ENCODE peak calls at places on chromosomes 3 and 15, in five cellular contexts. S, F, V, L and J are unnamed samples.

GRCh38 chr3:141796436-141797166 is 33.4 kb downstream of the GRK7 start:
- DNase-seq in F (no peak), L (peak), V (no peak), S (no peak), J (peak)

GRCh38 chr3:113005622-113006021 is 14.8 kb downstream of the GTPBP8 start:
- DNase-seq in V (no peak), S (no peak), L (no peak), F (no peak), J (no peak)

GRCh38 chr15:33298631-33299030 is 12.1 kb upstream of the RYR3 start:
- DNase-seq in S (no peak), V (no peak), F (no peak), L (no peak), J (no peak)

GRCh38 chr3:162512488-162512887 is 1015.9 kb downstream of the OTOL1 start:
- DNase-seq in V (no peak), L (no peak), F (no peak), S (no peak), J (no peak)

GRCh38 chr15:77187751-77188464 is 117.0 kb upstream of the TSPAN3 start:
- DNase-seq in L (no peak), F (no peak), S (no peak), V (no peak), J (no peak)

GRCh38 chr3:177347611-177348010 is 150.3 kb upstream of the TBL1XR1 start:
- DNase-seq in V (no peak), F (no peak), L (no peak), S (peak), J (no peak)

GRCh38 chr3:18527691-18528090 is 102.6 kb upstream of the SATB1 start:
- DNase-seq in V (no peak), S (no peak), F (no peak), L (no peak), J (no peak)

GRCh38 chr15:52256366-52256765 is 39.2 kb downstream of the MYO5C start:
- DNase-seq in L (peak), S (peak), V (peak), F (peak), J (peak)

GRCh38 chr3:178558637-178559036 is 22.4 kb downstream of the KCNMB2 start:
- DNase-seq in L (no peak), V (no peak), S (no peak), F (no peak), J (no peak)

GRCh38 chr3:151091685-151092352 is 6.4 kb downstream of the MED12L start:
- DNase-seq in L (no peak), S (no peak), F (no peak), V (no peak), J (no peak)

GRCh38 chr15:59185725-59186124 is 20.9 kb upstream of the LDHAL6B start:
- DNase-seq in F (no peak), L (no peak), V (peak), S (no peak), J (no peak)

GRCh38 chr3:64329037-64329436 is 103.8 kb upstream of the PRICKLE2 start:
- DNase-seq in L (no peak), V (peak), F (no peak), S (no peak), J (no peak)

GRCh38 chr3:99699841-99700240 is 61.4 kb downstream of the COL8A1 start:
- DNase-seq in F (no peak), L (no peak), V (no peak), S (no peak), J (no peak)

GRCh38 chr3:105598047-105598796 is 231.5 kb downstream of the ALCAM start:
- DNase-seq in F (peak), L (no peak), S (no peak), V (peak), J (no peak)

GRCh38 chr3:152623286-152623685 is 211.6 kb upstream of the P2RY1 start:
- DNase-seq in L (no peak), V (no peak), F (no peak), S (no peak), J (no peak)

GRCh38 chr3:116314476-116314875 is 130.8 kb downstream of the LSAMP start:
- DNase-seq in F (no peak), L (no peak), V (no peak), S (no peak), J (no peak)

GRCh38 chr15:81410318-81410753 is 36.3 kb upstream of the TMC3 start:
- DNase-seq in V (peak), L (peak), S (peak), F (peak), J (peak)

GRCh38 chr3:186283096-186283495 is 78.9 kb downstream of the DGKG start:
- DNase-seq in V (no peak), S (no peak), F (no peak), L (no peak), J (no peak)

GRCh38 chr3:10757821-10758130 is 58.3 kb upstream of the SLC6A11 start:
- DNase-seq in L (no peak), V (no peak), F (no peak), S (peak), J (no peak)

GRCh38 chr3:186639778-186640472 is at the start of gene FETUB:
- DNase-seq in S (no peak), V (no peak), L (no peak), F (no peak), J (no peak)

GRCh38 chr15:65346856-65347598 is 30.8 kb downstream of the IGDCC3 start:
- DNase-seq in L (no peak), F (no peak), V (no peak), S (no peak), J (no peak)